ENCODE peak calls at places on chromosomes 4 and X, in four cellular contexts. P is dermis blood vessel endothelial cell, O is NCI-H524, E is bronchial epithelial cell. V is an unnamed sample.

GRCh38 chr4:70336043-70336442 is 1.3 kb downstream of the CABS1 start:
- DNase-seq in P (no peak), O (no peak), E (no peak), V (no peak)

GRCh38 chrX:39726810-39727209 is 370.9 kb downstream of the BCOR start:
- DNase-seq in P (peak), O (peak), E (no peak), V (no peak)

GRCh38 chr4:97235516-97235915 is 907.8 kb downstream of the STPG2 start:
- DNase-seq in P (no peak), O (no peak), E (no peak), V (no peak)

GRCh38 chr4:17717301-17717700 is 64.1 kb downstream of the FAM184B start:
- DNase-seq in P (no peak), O (peak), E (no peak), V (no peak)

GRCh38 chrX:7062276-7062675 is 85.2 kb upstream of the STS start:
- DNase-seq in P (no peak), O (no peak), E (no peak), V (no peak)

GRCh38 chr4:38904090-38904666 is 36.6 kb downstream of the FAM114A1 start:
- DNase-seq in P (no peak), O (no peak), E (no peak), V (no peak)

GRCh38 chr4:40749717-40750460 is at the start of gene NSUN7:
- DNase-seq in P (peak), O (peak), E (peak), V (peak)

GRCh38 chrX:23907496-23908218 is at the start of the genes APOO and CXorf58:
- DNase-seq in P (peak), O (peak), E (peak), V (peak)

GRCh38 chr4:26181616-26182015 is 139.2 kb upstream of the RBPJ start:
- DNase-seq in P (no peak), O (no peak), E (peak), V (no peak)